ENCODE peak calls at places on chromosome 20, in five cellular contexts. F is MM.1S, Q is spleen, K is gastrocnemius medialis, W is Peyer's patch. X is an unnamed sample.

GRCh38 chr20:3000852-3001523 is 42.4 kb upstream of the GNRH2 start:
- DNase-seq in F (peak; percentile 67), K (no peak), W (no peak), Q (no peak), X (no peak)

GRCh38 chr20:32153156-32153665 is 43.7 kb downstream of the TM9SF4 start:
- DNase-seq in W (no peak), F (no peak), Q (peak; percentile 32), K (no peak), X (no peak)

GRCh38 chr20:23363257-23363649 is 1.3 kb downstream of the GZF1 start:
- DNase-seq in W (no peak), K (peak; percentile 16), F (no peak), Q (no peak), X (no peak)

GRCh38 chr20:41905186-41905585 is 287.0 kb upstream of the CHD6 start:
- DNase-seq in W (no peak), F (no peak), K (no peak), Q (no peak), X (no peak)

GRCh38 chr20:50338479-50339195 is 148.0 kb downstream of the CEBPB start:
- DNase-seq in K (no peak), F (peak; percentile 69), W (no peak), Q (peak; percentile 78), X (no peak)

GRCh38 chr20:46636981-46637860 is 14.0 kb downstream of the SLC13A3 start:
- DNase-seq in Q (no peak), F (no peak), W (no peak), K (no peak), X (no peak)

GRCh38 chr20:19756756-19757486 is 1.1 kb upstream of the RIN2 start:
- DNase-seq in F (no peak), W (no peak), K (no peak), Q (no peak), X (no peak)

GRCh38 chr20:32958574-32958973 is 45.7 kb downstream of the SUN5 start:
- DNase-seq in K (no peak), W (no peak), F (no peak), Q (no peak), X (no peak)

DNA sequence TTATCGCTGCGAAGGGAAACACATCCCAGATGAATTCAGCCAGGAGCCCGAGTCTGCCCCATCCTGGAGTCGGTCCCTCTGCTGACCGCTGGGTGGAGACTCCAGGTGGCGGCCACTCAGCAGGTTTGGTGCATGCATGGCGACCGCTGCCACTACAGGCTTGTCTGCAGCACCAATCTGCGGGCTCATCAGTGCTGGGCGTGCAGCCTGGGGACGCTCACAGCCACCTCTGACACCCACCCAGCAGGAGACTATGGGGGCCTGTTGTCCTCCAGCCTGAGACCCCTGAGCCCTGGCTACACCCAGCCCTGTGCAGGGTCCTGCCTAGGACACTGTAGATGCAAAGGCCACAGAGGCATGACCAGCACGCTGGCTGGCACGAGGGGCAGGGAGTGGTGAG is 40.5 kb upstream of the GATA5 start:
- DNase-seq in Q (no peak), F (no peak), K (no peak), W (no peak), X (no peak)
- TF ChIP-seq CTCF in Q (no peak), F (peak; percentile 19), K (no peak), W (no peak), X (no peak)

DNA sequence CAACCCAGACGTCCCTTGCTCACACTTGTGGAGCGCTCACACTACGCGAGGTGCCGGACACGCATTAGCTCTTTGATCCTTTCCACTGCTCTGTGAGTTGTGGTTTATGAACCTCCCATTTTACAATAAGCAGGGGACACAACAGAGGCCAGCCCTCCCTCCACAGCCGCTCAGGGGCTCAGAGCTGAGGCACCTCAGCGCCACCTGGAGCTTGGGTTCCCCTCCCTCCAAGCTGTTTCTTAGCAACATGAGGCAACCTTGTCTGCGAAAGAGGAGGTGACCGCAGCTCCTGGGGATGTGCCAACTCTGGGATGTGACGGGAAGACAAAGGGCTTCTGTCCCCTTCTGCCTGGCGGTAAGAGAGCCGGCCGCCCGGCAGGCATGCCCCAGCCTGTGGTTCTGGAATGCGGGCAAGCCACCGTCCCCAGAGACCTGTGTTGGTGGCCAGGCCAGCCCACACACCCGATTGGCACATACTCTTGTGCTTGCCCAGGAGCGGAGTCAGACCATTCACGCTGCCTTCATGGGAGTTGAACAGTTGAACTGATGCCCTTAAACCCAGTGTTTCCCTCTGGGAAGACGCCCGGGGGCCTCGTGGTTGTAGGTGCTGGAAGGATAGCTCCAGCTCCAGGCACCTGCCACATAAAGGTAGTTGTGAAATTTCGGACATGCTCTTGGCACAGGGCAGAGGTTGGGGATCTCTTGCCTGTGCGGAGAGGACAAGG is 44.5 kb downstream of the RBM38 start:
- DNase-seq in W (peak; percentile 61), Q (peak; percentile 89), K (peak; percentile 78), F (peak; percentile 55), X (peak; percentile 91)
- H3K4me1 ChIP-seq in W (peaks cover 16% of the 10 kb centered on the region), Q (peaks cover 90% of the 10 kb centered on the region), K (peaks cover 59% of the 10 kb centered on the region), F (peaks cover 33% of the 10 kb centered on the region), X (peaks cover 90% of the 10 kb centered on the region)

GRCh38 chr20:52217689-52218395 is 26.3 kb upstream of the ZFP64 start:
- DNase-seq in K (no peak), W (no peak), Q (no peak), F (peak; percentile 61), X (no peak)

GRCh38 chr20:52224920-52225319 is 33.3 kb upstream of the ZFP64 start:
- DNase-seq in W (no peak), Q (no peak), K (no peak), F (no peak), X (no peak)

GRCh38 chr20:52219441-52219840 is 27.9 kb upstream of the ZFP64 start:
- DNase-seq in Q (no peak), F (peak; percentile 18), W (no peak), K (no peak), X (no peak)
- TF ChIP-seq CTCF in Q (no peak), F (no peak), W (no peak), K (no peak), X (no peak)

GRCh38 chr20:58395604-58396003 is 6.6 kb downstream of the VAPB start:
- DNase-seq in Q (no peak), F (no peak), K (no peak), W (no peak), X (no peak)
- H3K4me1 ChIP-seq in Q (peaks cover 72% of the 10 kb centered on the region), F (peaks cover under 1% of the 10 kb centered on the region), K (peaks cover 64% of the 10 kb centered on the region), W (peaks cover 14% of the 10 kb centered on the region), X (peaks cover 9% of the 10 kb centered on the region)

X was measured in left lung.